ENCODE peak calls at places on chromosomes 5 and 9, in eight cellular contexts. T is small intestine, S is MM.1S, N is heart right ventricle, D is mammary epithelial cell, Q is psoas muscle, X is ascending aorta, L is astrocyte. J is an unnamed sample.

GRCh38 chr5:1414311-1415058 is 30.8 kb downstream of the SLC6A3 start:
- DNase-seq in L (no peak), N (no peak), T (no peak), X (peak; percentile 47), D (no peak), S (no peak), Q (peak; percentile 34), J (no peak)

GRCh38 chr9:112784020-112784788 is 33.6 kb downstream of the SNX30 start:
- DNase-seq in N (no peak), Q (no peak), T (no peak), D (peak; percentile 32), L (peak; percentile 79), X (no peak), S (no peak), J (no peak)

GRCh38 chr5:86570427-86571083 is 47.2 kb upstream of the COX7C start:
- DNase-seq in T (no peak), L (no peak), N (no peak), S (no peak), D (no peak), Q (peak; percentile 49), X (no peak), J (no peak)

GRCh38 chr9:90523953-90524352 is 118.7 kb downstream of the DIRAS2 start:
- DNase-seq in T (no peak), Q (no peak), S (no peak), L (no peak), N (no peak), X (no peak), D (no peak), J (no peak)

GRCh38 chr9:2234371-2234893 is 219.3 kb downstream of the SMARCA2 start:
- DNase-seq in L (no peak), D (peak; percentile 60), S (no peak), Q (no peak), X (no peak), N (peak; percentile 12), T (no peak), J (no peak)

GRCh38 chr5:8827701-8828100 is 718.2 kb downstream of the SEMA5A start:
- DNase-seq in T (no peak), S (no peak), D (no peak), Q (no peak), X (no peak), L (peak; percentile 41), N (no peak), J (no peak)

GRCh38 chr9:133690111-133690561 is 48.0 kb downstream of the SARDH start:
- DNase-seq in S (no peak), L (no peak), D (no peak), Q (peak; percentile 29), N (no peak), T (no peak), X (no peak), J (no peak)

GRCh38 chr5:134877159-134877558 is 3.0 kb downstream of the TXNDC15 start:
- DNase-seq in N (no peak), D (no peak), L (no peak), T (no peak), X (no peak), S (peak; percentile 79), Q (no peak), J (no peak)

GRCh38 chr5:76831108-76831447 is 12.2 kb downstream of the F2RL1 start:
- DNase-seq in T (no peak), Q (no peak), X (no peak), S (no peak), D (peak; percentile 93), N (no peak), L (peak; percentile 96), J (no peak)

GRCh38 chr9:74173284-74173683 is 323.9 kb upstream of the RORB start:
- DNase-seq in S (peak; percentile 40), Q (no peak), T (no peak), N (no peak), D (no peak), L (no peak), X (no peak), J (no peak)

GRCh38 chr9:100364013-100364412 is 11.3 kb upstream of the TEX10 start:
- DNase-seq in Q (no peak), S (no peak), L (no peak), N (no peak), X (no peak), D (no peak), T (no peak), J (no peak)

GRCh38 chr5:132498686-132499271 is 8.2 kb upstream of the IRF1 start:
- DNase-seq in X (peak; percentile 58), Q (no peak), N (no peak), D (no peak), T (no peak), S (peak; percentile 95), L (peak; percentile 36), J (no peak)

GRCh38 chr5:62626534-62626933 is 47.9 kb downstream of the LRRC70 start:
- DNase-seq in L (no peak), D (no peak), S (no peak), T (no peak), X (no peak), Q (no peak), N (no peak), J (no peak)

GRCh38 chr5:9781275-9781674 is 151.1 kb upstream of the TAS2R1 start:
- DNase-seq in Q (no peak), N (no peak), X (no peak), L (no peak), T (no peak), D (no peak), S (no peak), J (no peak)

GRCh38 chr9:87535817-87536539 is 38.3 kb downstream of the DAPK1 start:
- DNase-seq in X (no peak), N (no peak), T (no peak), S (no peak), Q (no peak), L (no peak), D (no peak), J (no peak)

DNA sequence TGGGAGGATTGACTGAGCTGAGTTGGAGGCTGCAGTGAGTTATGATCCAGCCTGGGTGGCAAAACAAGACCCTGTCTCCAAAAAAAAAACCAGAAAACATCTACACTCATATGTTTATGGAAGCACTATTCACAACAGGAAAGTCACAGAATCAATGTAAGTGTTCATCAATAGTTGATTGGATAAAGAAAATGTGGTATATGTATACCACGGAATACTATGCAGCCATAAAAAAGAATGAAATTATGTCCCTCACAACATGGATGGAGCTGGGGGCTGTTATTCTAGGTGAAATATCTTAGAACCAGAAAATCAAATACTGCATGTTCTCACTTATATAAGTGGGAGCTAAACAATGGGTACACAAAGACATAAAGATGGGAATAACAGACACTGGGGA is 2.8 kb upstream of the SLC25A2 start:
- DNase-seq in T (no peak), D (no peak), L (no peak), X (no peak), N (no peak), Q (no peak), S (no peak), J (no peak)
- H3K9me3 ChIP-seq in T (peaks cover 15% of the 10 kb centered on the region), D (peaks cover 26% of the 10 kb centered on the region), L (peaks cover 33% of the 10 kb centered on the region), X (peaks cover 100% of the 10 kb centered on the region), N (peaks cover 81% of the 10 kb centered on the region), Q (peaks cover 47% of the 10 kb centered on the region), S (no peaks in the 10 kb centered on the region), J (peaks cover 37% of the 10 kb centered on the region)

GRCh38 chr5:171575808-171576207 is 156.4 kb downstream of the FGF18 start:
- DNase-seq in X (no peak), Q (no peak), L (no peak), T (no peak), S (no peak), D (no peak), N (no peak), J (no peak)
- H3K4me1 ChIP-seq in X (no peaks in the 10 kb centered on the region), Q (no peaks in the 10 kb centered on the region), L (peaks cover 5% of the 10 kb centered on the region), T (no peaks in the 10 kb centered on the region), S (no peaks in the 10 kb centered on the region), D (no peaks in the 10 kb centered on the region), N (peaks cover 32% of the 10 kb centered on the region), J (no peaks in the 10 kb centered on the region)

GRCh38 chr5:151667083-151667482 is 19.6 kb downstream of the SPARC start:
- DNase-seq in D (no peak), T (no peak), N (no peak), Q (no peak), S (no peak), L (no peak), X (no peak), J (no peak)
- H3K36me3 ChIP-seq in D (peaks cover 51% of the 10 kb centered on the region), T (no peaks in the 10 kb centered on the region), N (peaks cover 9% of the 10 kb centered on the region), Q (peaks cover 100% of the 10 kb centered on the region), S (no peaks in the 10 kb centered on the region), L (peaks cover 94% of the 10 kb centered on the region), X (peaks cover 96% of the 10 kb centered on the region), J (no peaks in the 10 kb centered on the region)

DNA sequence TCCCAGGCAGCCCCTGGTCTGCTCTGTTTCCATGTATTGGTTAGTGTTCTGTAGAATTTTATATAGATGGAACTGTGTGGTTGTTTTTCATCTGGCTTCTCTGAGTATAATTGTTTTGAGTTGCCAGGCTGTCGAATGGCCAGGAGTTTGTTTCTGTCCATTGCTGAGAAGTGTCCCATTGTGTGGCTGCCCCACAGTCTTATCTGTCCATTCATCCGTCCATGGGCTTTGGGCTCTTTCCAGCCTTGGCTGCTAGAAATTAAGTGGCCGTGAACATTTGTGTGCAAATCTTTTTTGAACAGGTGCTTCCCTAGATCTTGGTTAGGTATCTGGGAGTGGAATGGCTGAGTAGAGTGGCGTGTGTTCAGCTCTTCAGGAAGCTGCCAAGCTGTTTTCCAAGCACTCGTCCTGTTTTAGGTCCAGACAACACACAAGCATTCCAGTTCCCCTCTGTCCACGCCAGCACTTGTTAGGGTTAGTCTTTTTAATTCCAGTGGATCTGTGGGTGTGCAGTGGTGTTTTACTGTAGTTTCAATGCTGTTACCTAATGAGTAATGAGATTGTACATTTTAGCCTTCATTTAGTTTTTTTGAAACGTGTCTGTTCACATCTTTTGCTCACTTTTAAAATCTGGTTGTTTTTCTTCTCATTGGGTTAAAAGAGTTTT is 122.2 kb upstream of the CACNA1B start:
- DNase-seq in D (no peak), X (no peak), N (no peak), Q (no peak), S (no peak), L (no peak), T (no peak), J (no peak)
- H3K9me3 ChIP-seq in D (no peaks in the 10 kb centered on the region), X (peaks cover 7% of the 10 kb centered on the region), N (peaks cover 3% of the 10 kb centered on the region), Q (peaks cover 8% of the 10 kb centered on the region), S (no peaks in the 10 kb centered on the region), L (peaks cover 2% of the 10 kb centered on the region), T (no peaks in the 10 kb centered on the region), J (no peaks in the 10 kb centered on the region)

GRCh38 chr5:147510885-147511284 is 1.0 kb upstream of the DPYSL3 start:
- DNase-seq in X (no peak), Q (no peak), D (no peak), S (no peak), L (no peak), N (no peak), T (no peak), J (no peak)

GRCh38 chr5:147509710-147510651 is at the start of gene DPYSL3:
- DNase-seq in X (peak; percentile 88), S (no peak), T (no peak), N (peak; percentile 70), D (peak; percentile 70), L (peak; percentile 73), Q (peak; percentile 86), J (no peak)

GRCh38 chr5:147509041-147509709 is 693 bp downstream of the DPYSL3 start:
- DNase-seq in L (no peak), N (peak; percentile 23), X (peak; percentile 80), S (no peak), D (peak; percentile 19), Q (peak; percentile 57), T (no peak), J (no peak)

GRCh38 chr5:147507480-147508126 is 2.3 kb downstream of the DPYSL3 start:
- DNase-seq in S (no peak), T (no peak), D (peak; percentile 10), X (peak; percentile 75), N (no peak), L (peak; percentile 78), Q (no peak), J (no peak)

GRCh38 chr5:147508711-147509040 is 1.2 kb downstream of the DPYSL3 start:
- DNase-seq in D (peak; percentile 7), N (no peak), T (no peak), L (no peak), S (no peak), X (no peak), Q (no peak), J (no peak)
- H3K4me1 ChIP-seq in D (peaks cover 17% of the 10 kb centered on the region), N (peaks cover 24% of the 10 kb centered on the region), T (no peaks in the 10 kb centered on the region), L (peaks cover 26% of the 10 kb centered on the region), S (no peaks in the 10 kb centered on the region), X (no peaks in the 10 kb centered on the region), Q (no peaks in the 10 kb centered on the region), J (no peaks in the 10 kb centered on the region)